ENCODE peak calls at places on chromosomes 4 and X, in ten cellular contexts. L is GM23338; K is upper lobe of left lung; T is brain microvascular endothelial cell; B is hepatocyte; Y is testis; Z is right lobe of liver; C is CD4-positive, alpha-beta T cell; P is spleen; G is dorsolateral prefrontal cortex. X is an unnamed sample.
A peak's percentile ranks its signal among the peaks of the same experiment; 100 is the strongest.

GRCh38 chrX:45172890-45173289 is 27.8 kb downstream of the DIPK2B start:
- DNase-seq in C (no peak), K (peak; percentile 34), G (no peak), P (no peak), L (peak; percentile 2), Y (no peak), Z (no peak), B (peak; percentile 51), T (peak; percentile 27), X (no peak)

GRCh38 chr4:6198278-6198677 is 2.1 kb downstream of the JAKMIP1 start:
- DNase-seq in K (no peak), Z (no peak), T (no peak), L (no peak), G (no peak), P (peak; percentile 73), B (no peak), Y (no peak), C (no peak), X (no peak)

GRCh38 chr4:141810702-141811365 is 174.5 kb downstream of the IL15 start:
- DNase-seq in B (no peak), T (peak; percentile 21), C (no peak), G (no peak), Z (no peak), L (no peak), P (no peak), Y (no peak), K (no peak), X (no peak)

GRCh38 chrX:151753313-151754041 is 18.9 kb downstream of the CNGA2 start:
- DNase-seq in Y (peak; percentile 66), K (peak; percentile 51), G (peak; percentile 40), L (peak; percentile 74), T (peak; percentile 40), P (peak; percentile 74), B (peak; percentile 74), Z (peak; percentile 81), C (no peak), X (no peak)

GRCh38 chrX:147953976-147954375 is 27.2 kb upstream of the FMR1NB start:
- DNase-seq in T (no peak), L (no peak), Z (no peak), K (no peak), P (peak; percentile 56), G (no peak), B (no peak), Y (peak; percentile 16), C (no peak), X (peak; percentile 35)

GRCh38 chr4:38891051-38891738 is 23.6 kb downstream of the FAM114A1 start:
- DNase-seq in B (no peak), T (no peak), Z (no peak), K (no peak), L (no peak), G (no peak), P (no peak), Y (no peak), C (no peak), X (no peak)

GRCh38 chr4:2416564-2417195 is 1.8 kb downstream of the ZFYVE28 start:
- DNase-seq in G (no peak), C (no peak), K (no peak), B (no peak), Z (no peak), Y (peak; percentile 52), P (peak; percentile 85), L (peak; percentile 85), T (no peak), X (no peak)

GRCh38 chrX:138986866-138987265 is 275.3 kb upstream of the FGF13 start:
- DNase-seq in P (no peak), K (no peak), Z (no peak), Y (no peak), T (no peak), B (no peak), C (no peak), G (no peak), L (no peak), X (no peak)

GRCh38 chrX:155755706-155756337 is 125.3 kb upstream of the VAMP7 start:
- DNase-seq in P (no peak), B (no peak), Z (no peak), Y (no peak), G (no peak), C (no peak), T (no peak), L (no peak), K (no peak), X (no peak)

GRCh38 chrX:150766351-150767044 is 73.3 kb downstream of the MTMR1 start:
- DNase-seq in T (no peak), K (no peak), L (peak; percentile 28), C (no peak), B (no peak), Y (no peak), P (no peak), Z (no peak), G (no peak), X (no peak)

GRCh38 chr4:39642885-39643550 is 4.4 kb upstream of the SMIM14 start:
- DNase-seq in B (no peak), L (no peak), C (no peak), P (no peak), Y (no peak), K (no peak), Z (peak; percentile 68), G (no peak), T (no peak), X (no peak)

GRCh38 chr4:73520821-73521220 is 39.3 kb downstream of the AFM start:
- DNase-seq in Y (no peak), T (peak; percentile 86), P (no peak), B (peak; percentile 12), Z (no peak), L (peak; percentile 51), C (no peak), G (no peak), K (no peak), X (no peak)

GRCh38 chr4:140368686-140369085 is 4.8 kb upstream of the SCOC start:
- DNase-seq in L (no peak), K (no peak), B (no peak), Y (no peak), C (no peak), T (no peak), G (no peak), P (no peak), Z (no peak), X (no peak)

GRCh38 chr4:120709986-120710385 is 212.5 kb downstream of the PRDM5 start:
- DNase-seq in Z (no peak), K (no peak), L (no peak), P (no peak), G (no peak), Y (no peak), C (no peak), B (no peak), T (peak; percentile 24), X (no peak)

GRCh38 chrX:114599903-114600302 is 16.0 kb downstream of the HTR2C start:
- DNase-seq in Y (no peak), L (no peak), K (no peak), T (no peak), C (no peak), G (no peak), Z (no peak), B (no peak), P (no peak), X (no peak)

DNA sequence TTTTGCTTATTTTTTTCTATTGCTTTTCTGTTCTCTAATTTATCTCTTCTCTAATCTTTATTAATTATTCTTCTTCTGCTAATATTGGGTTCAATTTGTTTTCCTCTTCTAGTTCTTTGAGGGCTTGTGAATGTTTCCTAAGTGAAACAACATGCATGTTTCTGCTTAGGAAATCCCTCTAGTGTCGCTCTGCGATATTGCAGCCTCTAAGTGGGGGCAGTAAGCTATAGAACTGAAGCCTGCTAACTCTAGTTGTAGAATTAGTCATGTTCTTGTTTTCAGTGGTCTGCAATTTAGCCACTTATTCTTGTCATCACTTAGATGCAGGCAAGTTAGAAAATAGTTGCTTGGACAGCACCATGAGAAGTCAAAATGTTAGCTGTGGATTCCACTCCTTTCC is 222.6 kb downstream of the SPIN4 start:
- DNase-seq in G (no peak), Y (peak; percentile 14), T (peak; percentile 17), C (no peak), B (no peak), P (no peak), K (no peak), L (peak; percentile 33), Z (no peak), X (no peak)
- TF ChIP-seq CTCF in G (peak; percentile 34), Y (no peak), T (peak; percentile 54), C (peak; percentile 22), B (peak; percentile 9), P (peak; percentile 27), K (peak; percentile 65), L (peak; percentile 52), Z (peak; percentile 66), X (no peak)

GRCh38 chr4:74660866-74661265 is 133.5 kb downstream of the BTC start:
- DNase-seq in Z (no peak), T (no peak), P (no peak), K (no peak), B (no peak), C (no peak), L (no peak), Y (no peak), G (no peak), X (no peak)
- H3K27ac ChIP-seq in Z (no peak overlapping the region), T (no peak overlapping the region), P (no peak overlapping the region), K (no peak overlapping the region), B (peak overlapping the region; percentile 87), C (no peak overlapping the region), L (no peak overlapping the region), Y (no peak overlapping the region), G (no peak overlapping the region), X (no peak overlapping the region)

GRCh38 chrX:92209936-92210335 is 430.8 kb downstream of the PCDH11X start:
- DNase-seq in K (no peak), P (no peak), Y (no peak), C (no peak), Z (no peak), L (no peak), B (no peak), T (no peak), G (no peak), X (no peak)
- TF ChIP-seq CTCF in K (no peak), P (no peak), Y (no peak), C (no peak), Z (no peak), L (no peak), B (no peak), T (no peak), G (no peak), X (no peak)

GRCh38 chr4:3471886-3472285 is 8.8 kb downstream of the DOK7 start:
- DNase-seq in Y (no peak), K (no peak), G (no peak), Z (peak; percentile 39), B (no peak), L (no peak), T (no peak), P (peak; percentile 58), C (no peak), X (no peak)

GRCh38 chr4:3473943-3474335 is 10.8 kb downstream of the DOK7 start:
- DNase-seq in L (no peak), K (no peak), Y (no peak), Z (no peak), C (no peak), T (no peak), P (peak; percentile 50), B (no peak), G (no peak), X (no peak)

GRCh38 chr4:3473251-3473942 is 10.3 kb downstream of the DOK7 start:
- DNase-seq in B (no peak), C (no peak), G (no peak), L (no peak), Z (peak; percentile 40), K (no peak), Y (no peak), P (peak; percentile 69), T (no peak), X (no peak)

GRCh38 chr4:3471098-3471760 is 8.1 kb downstream of the DOK7 start:
- DNase-seq in C (no peak), B (no peak), G (no peak), Y (no peak), T (no peak), Z (no peak), L (no peak), K (no peak), P (peak; percentile 61), X (no peak)

GRCh38 chr4:3472411-3473141 is 9.5 kb downstream of the DOK7 start:
- DNase-seq in C (no peak), B (no peak), Z (peak; percentile 43), G (no peak), P (peak; percentile 56), K (no peak), T (no peak), Y (no peak), L (no peak), X (no peak)
- H3K27ac ChIP-seq in C (no peak overlapping the region), B (no peak overlapping the region), Z (no peak overlapping the region), G (no peak overlapping the region), P (no peak overlapping the region), K (no peak overlapping the region), T (no peak overlapping the region), Y (no peak overlapping the region), L (no peak overlapping the region), X (no peak overlapping the region)